ENCODE peak calls at places on chromosomes 16 and 17, in six cellular contexts. O, S, V, C, L and Y are unnamed samples.
A peak's percentile ranks its signal among the peaks of the same experiment; 100 is the strongest.

GRCh38 chr16:82156761-82157654 is 13.0 kb downstream of the MPHOSPH6 start:
- DNase-seq in O (no peak), V (peak; percentile 70), C (no peak), L (peak; percentile 79), S (no peak), Y (peak; percentile 76)

GRCh38 chr16:61148930-61149329 is 887.3 kb downstream of the CDH8 start:
- DNase-seq in V (no peak), L (no peak), O (no peak), S (no peak), C (no peak), Y (no peak)

GRCh38 chr17:39820541-39820940 is 43.6 kb downstream of the IKZF3 start:
- DNase-seq in O (no peak), S (no peak), V (no peak), L (no peak), C (no peak), Y (no peak)

GRCh38 chr16:3121843-3122467 is 9.6 kb downstream of the ZNF205 start:
- DNase-seq in C (no peak), V (no peak), S (no peak), L (peak; percentile 70), O (no peak), Y (no peak)

GRCh38 chr16:58363746-58364393 is 28.4 kb upstream of the GINS3 start:
- DNase-seq in S (no peak), V (no peak), C (no peak), O (no peak), L (no peak), Y (no peak)

GRCh38 chr16:47713225-47713595 is 252.1 kb downstream of the PHKB start:
- DNase-seq in S (no peak), O (no peak), L (peak; percentile 67), V (peak; percentile 67), C (no peak), Y (peak; percentile 27)

GRCh38 chr17:19578545-19578944 is 44.9 kb downstream of the SLC47A1 start:
- DNase-seq in C (no peak), S (no peak), O (no peak), L (peak; percentile 13), V (peak; percentile 49), Y (no peak)

GRCh38 chr17:40452921-40453378 is 9.7 kb downstream of the IGFBP4 start:
- DNase-seq in V (peak; percentile 70), L (no peak), C (no peak), S (no peak), O (no peak), Y (peak; percentile 17)

GRCh38 chr17:5769936-5770335 is 185.6 kb upstream of the NLRP1 start:
- DNase-seq in L (no peak), V (no peak), C (no peak), O (no peak), S (no peak), Y (no peak)

GRCh38 chr17:15966879-15967248 is 21.9 kb downstream of the ADORA2B start:
- DNase-seq in S (no peak), O (no peak), L (no peak), V (no peak), C (no peak), Y (no peak)

GRCh38 chr16:2614761-2615191 is 67.5 kb upstream of the KCTD5 start:
- DNase-seq in L (no peak), C (no peak), S (no peak), O (no peak), V (no peak), Y (no peak)